ENCODE peak calls at places on chromosomes 5 and 9, in eight cellular contexts. K, B, Q, L, F, D, C and T are unnamed samples.

GRCh38 chr9:76677481-76678055 is 86.7 kb upstream of the PCA3 start:
- DNase-seq in K (no peak), B (peak; percentile 33), Q (no peak), L (no peak), F (no peak), D (no peak), C (no peak), T (no peak)

GRCh38 chr9:136507221-136507991 is 24.6 kb upstream of the SEC16A start:
- DNase-seq in K (no peak), B (no peak), Q (no peak), L (no peak), F (no peak), D (no peak), C (no peak), T (no peak)

GRCh38 chr9:137433916-137434431 is 7.2 kb downstream of the ENTPD8 start:
- DNase-seq in K (no peak), B (no peak), Q (no peak), L (no peak), F (no peak), D (no peak), C (no peak), T (no peak)

GRCh38 chr5:463952-464351 is 21.0 kb downstream of the EXOC3 start:
- DNase-seq in K (peak; percentile 68), B (no peak), Q (no peak), L (peak; percentile 70), F (no peak), D (peak; percentile 80), C (no peak), T (no peak)

GRCh38 chr9:129497064-129497836 is 123.7 kb downstream of the C9orf50 start:
- DNase-seq in K (no peak), B (peak; percentile 47), Q (no peak), L (no peak), F (no peak), D (no peak), C (no peak), T (no peak)

GRCh38 chr5:59661306-59661705 is 232.2 kb downstream of the PDE4D start:
- DNase-seq in K (no peak), B (no peak), Q (no peak), L (no peak), F (no peak), D (no peak), C (peak; percentile 40), T (no peak)

GRCh38 chr5:65811895-65812294 is 89.9 kb downstream of the NLN start:
- DNase-seq in K (no peak), B (no peak), Q (no peak), L (no peak), F (no peak), D (no peak), C (peak; percentile 39), T (no peak)

GRCh38 chr9:7119612-7120011 is 361.8 kb downstream of the KDM4C start:
- DNase-seq in K (no peak), B (no peak), Q (no peak), L (no peak), F (no peak), D (no peak), C (no peak), T (no peak)

GRCh38 chr5:13664377-13664776 is 280.1 kb downstream of the DNAH5 start:
- DNase-seq in K (no peak), B (peak; percentile 83), Q (peak; percentile 14), L (no peak), F (no peak), D (no peak), C (peak; percentile 96), T (no peak)

GRCh38 chr9:124355032-124355940 is 60.0 kb downstream of the PSMB7 start:
- DNase-seq in K (no peak), B (no peak), Q (no peak), L (no peak), F (no peak), D (no peak), C (no peak), T (no peak)

GRCh38 chr5:179118756-179119414 is 58.7 kb downstream of the ZNF354C start:
- DNase-seq in K (no peak), B (no peak), Q (no peak), L (no peak), F (no peak), D (peak; percentile 31), C (no peak), T (no peak)

GRCh38 chr5:135207866-135208265 is 173.8 kb upstream of the PITX1 start:
- DNase-seq in K (no peak), B (no peak), Q (no peak), L (no peak), F (no peak), D (no peak), C (no peak), T (no peak)

GRCh38 chr9:111438576-111439235 is 45.5 kb downstream of the ECPAS start:
- DNase-seq in K (no peak), B (no peak), Q (no peak), L (no peak), F (no peak), D (no peak), C (no peak), T (no peak)

GRCh38 chr5:34658023-34658422 is 1.9 kb downstream of the RAI14 start:
- DNase-seq in K (no peak), B (no peak), Q (no peak), L (no peak), F (peak; percentile 15), D (no peak), C (peak; percentile 35), T (no peak)

GRCh38 chr5:65925601-65926275 is 637 bp upstream of the ERBIN start:
- DNase-seq in K (peak; percentile 80), B (peak; percentile 88), Q (peak; percentile 85), L (peak; percentile 67), F (peak; percentile 83), D (no peak), C (peak; percentile 73), T (peak; percentile 77)

GRCh38 chr9:113992276-113992951 is 85.7 kb downstream of the AMBP start:
- DNase-seq in K (no peak), B (no peak), Q (no peak), L (no peak), F (no peak), D (no peak), C (no peak), T (no peak)

GRCh38 chr5:38250752-38251448 is 7.5 kb upstream of the EGFLAM start:
- DNase-seq in K (no peak), B (no peak), Q (no peak), L (no peak), F (no peak), D (no peak), C (no peak), T (no peak)

GRCh38 chr9:27539479-27540441 is 10.1 kb upstream of the MOB3B start:
- DNase-seq in K (no peak), B (peak; percentile 38), Q (no peak), L (no peak), F (no peak), D (no peak), C (peak; percentile 63), T (no peak)

GRCh38 chr5:94361161-94361560 is 257.2 kb downstream of the KIAA0825 start:
- DNase-seq in K (no peak), B (peak; percentile 36), Q (no peak), L (no peak), F (no peak), D (no peak), C (no peak), T (no peak)

GRCh38 chr5:139711067-139711851 is 63.1 kb downstream of the CXXC5 start:
- DNase-seq in K (peak; percentile 63), B (peak; percentile 62), Q (no peak), L (peak; percentile 48), F (peak; percentile 67), D (peak; percentile 71), C (peak; percentile 50), T (no peak)

GRCh38 chr5:159097461-159098284 is 2.0 kb downstream of the EBF1 start:
- DNase-seq in K (no peak), B (peak; percentile 50), Q (no peak), L (no peak), F (no peak), D (no peak), C (no peak), T (no peak)

GRCh38 chr5:65034782-65035181 is 266.1 kb downstream of the CWC27 start:
- DNase-seq in K (no peak), B (no peak), Q (no peak), L (no peak), F (no peak), D (no peak), C (no peak), T (no peak)

GRCh38 chr5:80191991-80192398 is 63.9 kb downstream of the SERINC5 start:
- DNase-seq in K (peak; percentile 52), B (no peak), Q (no peak), L (no peak), F (no peak), D (peak; percentile 74), C (no peak), T (no peak)

GRCh38 chr9:30075451-30076199 is 2308.8 kb upstream of the ACO1 start:
- DNase-seq in K (no peak), B (no peak), Q (no peak), L (no peak), F (no peak), D (no peak), C (peak; percentile 80), T (peak; percentile 8)

GRCh38 chr9:7246917-7247538 is 489.3 kb downstream of the KDM4C start:
- DNase-seq in K (no peak), B (peak; percentile 10), Q (no peak), L (no peak), F (no peak), D (no peak), C (no peak), T (no peak)

GRCh38 chr5:137254695-137255094 is 244.4 kb downstream of the SPOCK1 start:
- DNase-seq in K (no peak), B (no peak), Q (no peak), L (no peak), F (no peak), D (no peak), C (no peak), T (no peak)

GRCh38 chr9:71985070-71985956 is 73.9 kb downstream of the C9orf85 start:
- DNase-seq in K (no peak), B (no peak), Q (no peak), L (no peak), F (no peak), D (no peak), C (peak; percentile 43), T (no peak)

GRCh38 chr5:142408536-142409252 is 83.9 kb upstream of the SPRY4 start:
- DNase-seq in K (no peak), B (no peak), Q (no peak), L (no peak), F (no peak), D (no peak), C (no peak), T (no peak)